ENCODE peak calls at places on chromosomes 13 and 19, in six cellular contexts. S, U, D, I, F and C are unnamed samples. For H3K36me3, the result is how much of the 10 kb centered on the place peaks cover.

GRCh38 chr13:95704510-95704909 is 27.6 kb downstream of the DNAJC3 start:
- DNase-seq in S (no peak), U (no peak), D (peak), I (no peak), F (no peak), C (no peak)

GRCh38 chr13:90867336-90867683 is 480.2 kb upstream of the MIR17HG start:
- DNase-seq in S (peak), U (peak), D (peak), I (peak), F (no peak), C (no peak)

GRCh38 chr13:80716610-80717081 is 375.7 kb upstream of the SPRY2 start:
- DNase-seq in S (no peak), U (no peak), D (no peak), I (no peak), F (no peak), C (no peak)

GRCh38 chr13:30882996-30883766 is 22.9 kb upstream of the MEDAG start:
- DNase-seq in S (no peak), U (no peak), D (no peak), I (no peak), F (no peak), C (no peak)

GRCh38 chr13:107817652-107818287 is 397.6 kb downstream of the LIG4 start:
- DNase-seq in S (no peak), U (no peak), D (peak), I (no peak), F (no peak), C (no peak)

GRCh38 chr13:32846556-32846955 is 169.7 kb upstream of the KL start:
- DNase-seq in S (no peak), U (no peak), D (peak), I (no peak), F (no peak), C (no peak)

GRCh38 chr19:13986348-13986904 is 19.7 kb downstream of the RFX1 start:
- DNase-seq in S (no peak), U (no peak), D (peak), I (peak), F (peak), C (peak)

GRCh38 chr13:31725841-31726240 is 13.5 kb upstream of the RXFP2 start:
- DNase-seq in S (no peak), U (no peak), D (no peak), I (no peak), F (no peak), C (no peak)

GRCh38 chr19:39160523-39160861 is 34.9 kb downstream of the PAK4 start:
- DNase-seq in S (peak), U (no peak), D (no peak), I (peak), F (no peak), C (no peak)

GRCh38 chr13:33279414-33279813 is 6.1 kb downstream of the STARD13 start:
- DNase-seq in S (no peak), U (no peak), D (no peak), I (no peak), F (no peak), C (no peak)

GRCh38 chr19:47230122-47230920 is 678 bp downstream of the BBC3 start:
- DNase-seq in S (peak), U (no peak), D (peak), I (peak), F (peak), C (peak)

GRCh38 chr19:2173841-2174577 is 10.3 kb downstream of the DOT1L start:
- DNase-seq in S (no peak), U (no peak), D (no peak), I (no peak), F (no peak), C (no peak)

GRCh38 chr13:96836733-96837132 is 157.5 kb downstream of the OXGR1 start:
- DNase-seq in S (no peak), U (no peak), D (no peak), I (no peak), F (no peak), C (no peak)

GRCh38 chr13:44758595-44759221 is 182.6 kb upstream of the TSC22D1 start:
- DNase-seq in S (peak), U (peak), D (no peak), I (no peak), F (no peak), C (no peak)

GRCh38 chr13:30796132-30796832 is 60.9 kb downstream of the ALOX5AP start:
- DNase-seq in S (peak), U (no peak), D (no peak), I (no peak), F (no peak), C (no peak)

GRCh38 chr19:18898533-18899408 is 2.8 kb upstream of the CERS1 start:
- DNase-seq in S (no peak), U (no peak), D (peak), I (no peak), F (no peak), C (no peak)

GRCh38 chr13:97429681-97430081 is 4.3 kb upstream of the RAP2A start:
- DNase-seq in S (peak), U (peak), D (no peak), I (no peak), F (no peak), C (no peak)

GRCh38 chr13:110319774-110320509 is 12.9 kb downstream of the COL4A2 start:
- DNase-seq in S (peak), U (peak), D (peak), I (peak), F (no peak), C (no peak)

GRCh38 chr19:1089891-1090290 is 5.3 kb downstream of the POLR2E start:
- DNase-seq in S (no peak), U (no peak), D (no peak), I (no peak), F (peak), C (no peak)

GRCh38 chr19:1093330-1093729 is 1.8 kb downstream of the POLR2E start:
- DNase-seq in S (no peak), U (no peak), D (no peak), I (no peak), F (no peak), C (no peak)

GRCh38 chr19:1089126-1089771 is 5.9 kb downstream of the POLR2E start:
- DNase-seq in S (no peak), U (no peak), D (no peak), I (no peak), F (no peak), C (no peak)

GRCh38 chr19:1091544-1092175 is 3.5 kb downstream of the POLR2E start:
- DNase-seq in S (no peak), U (no peak), D (no peak), I (no peak), F (no peak), C (no peak)

GRCh38 chr19:1090731-1091543 is 4.2 kb downstream of the POLR2E start:
- DNase-seq in S (no peak), U (no peak), D (no peak), I (no peak), F (no peak), C (no peak)
- H3K36me3 ChIP-seq in S (under half), U (under half), D (under half), I (half or more), F (under half), C (under half)

DNA sequence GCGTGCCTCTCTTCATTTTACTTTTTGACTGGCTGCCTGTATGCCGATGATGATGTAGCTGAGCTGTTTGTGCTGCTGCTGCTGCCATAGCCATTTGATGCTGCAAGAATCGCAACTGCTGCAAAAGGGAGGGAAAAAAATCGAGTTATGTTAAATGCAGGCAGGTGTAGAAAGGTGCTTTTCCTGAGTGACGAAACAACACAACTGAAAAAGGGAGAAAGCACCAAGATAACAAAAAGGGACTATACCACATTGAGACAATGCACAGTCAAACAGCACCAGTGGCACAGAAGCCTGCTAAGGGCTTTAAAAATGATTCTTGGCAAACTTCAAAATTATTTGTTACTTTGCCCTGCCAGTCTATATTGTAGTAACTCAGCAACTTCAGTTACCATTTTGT is 9.1 kb downstream of the EXOSC8 start:
- DNase-seq in S (no peak), U (no peak), D (no peak), I (no peak), F (no peak), C (no peak)
- H3K36me3 ChIP-seq in S (half or more), U (under half), D (under half), I (half or more), F (under half), C (under half)

GRCh38 chr13:72754111-72754510 is 26.4 kb downstream of the BORA start:
- DNase-seq in S (no peak), U (no peak), D (no peak), I (no peak), F (no peak), C (no peak)
- H3K36me3 ChIP-seq in S (half or more), U (under half), D (under half), I (half or more), F (under half), C (under half)

GRCh38 chr19:10238172-10238783 is 7.1 kb upstream of the S1PR2 start:
- DNase-seq in S (no peak), U (no peak), D (no peak), I (no peak), F (no peak), C (no peak)
- H3K36me3 ChIP-seq in S (under half), U (under half), D (under half), I (under half), F (under half), C (under half)

GRCh38 chr13:46134961-46135522 is 30.2 kb upstream of the CPB2 start:
- DNase-seq in S (peak), U (no peak), D (peak), I (no peak), F (no peak), C (no peak)
- H3K36me3 ChIP-seq in S (under half), U (under half), D (under half), I (under half), F (half or more), C (half or more)

DNA sequence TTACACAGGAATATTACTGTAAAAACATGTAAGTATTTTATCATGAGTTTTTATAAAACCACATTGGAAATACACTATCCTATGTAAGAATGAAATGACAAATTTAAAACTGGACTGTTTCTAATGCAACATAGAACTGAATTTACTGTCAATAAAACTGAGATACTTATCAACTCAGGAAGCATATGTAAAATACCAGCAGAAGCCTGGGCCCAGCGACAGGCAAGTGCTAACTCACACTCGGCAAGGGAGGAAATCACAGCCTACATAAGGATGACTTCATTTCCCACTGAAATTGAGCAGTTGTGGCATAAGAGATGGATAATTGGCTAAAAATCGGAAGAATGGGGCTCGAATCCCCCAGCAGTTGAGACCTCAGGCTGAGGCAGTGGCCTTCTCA is 12.1 kb downstream of the PROZ start:
- DNase-seq in S (no peak), U (no peak), D (no peak), I (no peak), F (no peak), C (no peak)
- H3K36me3 ChIP-seq in S (under half), U (under half), D (under half), I (under half), F (under half), C (under half)